ENCODE peak calls at places on chromosome 3, in four cellular contexts. V is activated T-helper 1 cell treated with Interleukin-2 at 50 U/mL for 16 hours; O is stimulated activated naive B cell treated with anti-CD40 and anti-IgM and Interleukin-4, amounts not matched to agents 10 μg/mL and 1 μg/mL and 100 μg/mL, for 72 hours; J is H9. H is an unnamed sample.

GRCh38 chr3:195828762-195829161 is 17.0 kb upstream of the MUC4 start:
- DNase-seq in O (no peak), V (no peak), J (no peak), H (no peak)

GRCh38 chr3:152071924-152072323 is 196.8 kb upstream of the MBNL1 start:
- DNase-seq in O (no peak), V (no peak), J (no peak), H (no peak)

GRCh38 chr3:147423601-147424324 is 14.6 kb downstream of the ZIC1 start:
- DNase-seq in V (no peak), J (no peak), O (no peak), H (no peak)

GRCh38 chr3:49813497-49814174 is at the start of gene UBA7:
- DNase-seq in O (peak), J (no peak), V (no peak), H (no peak)

GRCh38 chr3:149207475-149207874 is 14.2 kb downstream of the CP start:
- DNase-seq in J (no peak), O (no peak), V (no peak), H (no peak)

GRCh38 chr3:152222327-152222726 is 46.4 kb upstream of the MBNL1 start:
- DNase-seq in V (no peak), O (no peak), J (no peak), H (no peak)

GRCh38 chr3:194672876-194673275 is 885 bp upstream of the LSG1 start:
- DNase-seq in O (no peak), V (no peak), J (no peak), H (no peak)

GRCh38 chr3:152497457-152497856 is 228.7 kb downstream of the MBNL1 start:
- DNase-seq in J (no peak), V (no peak), O (no peak), H (no peak)

GRCh38 chr3:13548696-13549512 is at the start of gene FBLN2:
- DNase-seq in O (no peak), J (peak), V (no peak), H (no peak)

GRCh38 chr3:11589706-11590105 is 54.0 kb downstream of the VGLL4 start:
- DNase-seq in J (no peak), V (no peak), O (no peak), H (no peak)

GRCh38 chr3:113606539-113607218 is 74.3 kb downstream of the SIDT1 start:
- DNase-seq in V (no peak), J (no peak), O (peak), H (no peak)